ENCODE peak calls at places on chromosomes 7 and 10, in five cellular contexts. C is substantia nigra; I is suprapubic skin; T is CD8-positive, alpha-beta T cell; H is ovary. Q is an unnamed sample.

GRCh38 chr10:131684976-131685375 is 215.8 kb upstream of the PPP2R2D start:
- DNase-seq in I (no peak), T (no peak), C (no peak), H (no peak), Q (no peak)

GRCh38 chr7:28076421-28077163 is 104.0 kb downstream of the JAZF1 start:
- DNase-seq in H (no peak), C (no peak), T (no peak), I (no peak), Q (no peak)

GRCh38 chr7:102991540-102992214 is 78.9 kb downstream of the LRRC17 start:
- DNase-seq in T (no peak), C (no peak), I (no peak), H (no peak), Q (no peak)

GRCh38 chr7:127387974-127388373 is 4.5 kb downstream of the ZNF800 start:
- DNase-seq in I (no peak), C (no peak), T (no peak), H (no peak), Q (no peak)

GRCh38 chr7:1691601-1692499 is 21.8 kb downstream of the ELFN1 start:
- DNase-seq in T (no peak), H (peak; percentile 14), I (peak; percentile 76), C (peak; percentile 61), Q (no peak)

GRCh38 chr7:25069900-25070443 is 55.1 kb downstream of the CYCS start:
- DNase-seq in C (peak; percentile 6), T (no peak), I (no peak), H (peak; percentile 61), Q (no peak)

GRCh38 chr10:1873916-1874315 is 136.6 kb upstream of the ADARB2 start:
- DNase-seq in I (no peak), H (no peak), T (no peak), C (no peak), Q (no peak)

GRCh38 chr10:72134785-72135765 is 46.7 kb upstream of the SPOCK2 start:
- DNase-seq in I (no peak), C (no peak), T (no peak), H (no peak), Q (no peak)

GRCh38 chr7:6558837-6559236 is 7.6 kb upstream of the GRID2IP start:
- DNase-seq in T (no peak), H (no peak), I (no peak), C (peak; percentile 3), Q (no peak)

GRCh38 chr10:127756264-127756663 is 19.3 kb downstream of the FOXI2 start:
- DNase-seq in I (no peak), C (no peak), T (no peak), H (no peak), Q (no peak)

GRCh38 chr10:122990278-122990677 is 10.1 kb downstream of the PSTK start:
- DNase-seq in T (no peak), H (no peak), C (no peak), I (no peak), Q (no peak)

GRCh38 chr7:44637788-44638594 is 31.6 kb downstream of the OGDH start:
- DNase-seq in T (peak; percentile 46), H (no peak), C (no peak), I (peak; percentile 87), Q (no peak)

GRCh38 chr7:44796034-44796503 is 412 bp upstream of the PPIA start:
- DNase-seq in C (no peak), T (no peak), I (no peak), H (no peak), Q (no peak)

GRCh38 chr10:74799840-74800239 is 26.6 kb upstream of the KAT6B start:
- DNase-seq in I (no peak), C (no peak), H (no peak), T (no peak), Q (no peak)

GRCh38 chr7:18126274-18126673 is 98.6 kb upstream of the PRPS1L1 start:
- DNase-seq in T (no peak), I (no peak), H (no peak), C (no peak), Q (no peak)

GRCh38 chr7:86904949-86905834 is 154.3 kb downstream of the ELAPOR2 start:
- DNase-seq in I (no peak), H (no peak), T (no peak), C (no peak), Q (no peak)

GRCh38 chr10:113932854-113933253 is 78.4 kb downstream of the NHLRC2 start:
- DNase-seq in I (no peak), H (no peak), T (no peak), C (no peak), Q (no peak)

GRCh38 chr7:116633131-116633988 is 38.6 kb upstream of the MET start:
- DNase-seq in I (no peak), T (no peak), H (no peak), C (no peak), Q (no peak)

GRCh38 chr7:2729043-2729892 is 41.3 kb downstream of the AMZ1 start:
- DNase-seq in C (peak; percentile 42), I (peak; percentile 66), H (peak; percentile 74), T (no peak), Q (no peak)

GRCh38 chr10:126843299-126843934 is 61.8 kb upstream of the DOCK1 start:
- DNase-seq in H (no peak), T (no peak), C (no peak), I (no peak), Q (no peak)

GRCh38 chr10:59905735-59906416 is 480 bp downstream of the CCDC6 start:
- DNase-seq in T (no peak), H (peak; percentile 49), C (no peak), I (no peak), Q (no peak)

GRCh38 chr10:17061418-17061817 is 68.2 kb downstream of the CUBN start:
- DNase-seq in H (no peak), I (no peak), C (no peak), T (no peak), Q (no peak)

GRCh38 chr7:76191783-76192240 is 9.9 kb upstream of the SRRM3 start:
- DNase-seq in I (no peak), T (no peak), C (no peak), H (no peak), Q (no peak)

GRCh38 chr10:27448926-27449325 is 55.2 kb upstream of the RAB18 start:
- DNase-seq in I (no peak), T (no peak), H (no peak), C (no peak), Q (no peak)

GRCh38 chr7:117828831-117829230 is 44.4 kb downstream of the CTTNBP2 start:
- DNase-seq in H (no peak), T (no peak), I (no peak), C (no peak), Q (no peak)

GRCh38 chr10:6583447-6583846 is 3.4 kb upstream of the PRKCQ start:
- DNase-seq in H (no peak), I (no peak), C (no peak), T (no peak), Q (no peak)

GRCh38 chr10:110706690-110707098 is 62.6 kb downstream of the RBM20 start:
- DNase-seq in C (no peak), I (no peak), H (no peak), T (no peak), Q (no peak)

GRCh38 chr10:13571541-13571940 is 15.2 kb upstream of the PRPF18 start:
- DNase-seq in H (no peak), C (no peak), T (no peak), I (no peak), Q (no peak)

GRCh38 chr7:12127490-12127889 is 83.6 kb upstream of the TMEM106B start:
- DNase-seq in I (no peak), H (no peak), C (no peak), T (no peak), Q (no peak)

GRCh38 chr7:159197066-159197975 is 52.7 kb upstream of the VIPR2 start:
- DNase-seq in T (no peak), I (no peak), C (no peak), H (no peak), Q (no peak)

GRCh38 chr10:96996275-96996980 is 164.3 kb downstream of the LCOR start:
- DNase-seq in I (no peak), T (no peak), C (no peak), H (no peak), Q (no peak)

DNA sequence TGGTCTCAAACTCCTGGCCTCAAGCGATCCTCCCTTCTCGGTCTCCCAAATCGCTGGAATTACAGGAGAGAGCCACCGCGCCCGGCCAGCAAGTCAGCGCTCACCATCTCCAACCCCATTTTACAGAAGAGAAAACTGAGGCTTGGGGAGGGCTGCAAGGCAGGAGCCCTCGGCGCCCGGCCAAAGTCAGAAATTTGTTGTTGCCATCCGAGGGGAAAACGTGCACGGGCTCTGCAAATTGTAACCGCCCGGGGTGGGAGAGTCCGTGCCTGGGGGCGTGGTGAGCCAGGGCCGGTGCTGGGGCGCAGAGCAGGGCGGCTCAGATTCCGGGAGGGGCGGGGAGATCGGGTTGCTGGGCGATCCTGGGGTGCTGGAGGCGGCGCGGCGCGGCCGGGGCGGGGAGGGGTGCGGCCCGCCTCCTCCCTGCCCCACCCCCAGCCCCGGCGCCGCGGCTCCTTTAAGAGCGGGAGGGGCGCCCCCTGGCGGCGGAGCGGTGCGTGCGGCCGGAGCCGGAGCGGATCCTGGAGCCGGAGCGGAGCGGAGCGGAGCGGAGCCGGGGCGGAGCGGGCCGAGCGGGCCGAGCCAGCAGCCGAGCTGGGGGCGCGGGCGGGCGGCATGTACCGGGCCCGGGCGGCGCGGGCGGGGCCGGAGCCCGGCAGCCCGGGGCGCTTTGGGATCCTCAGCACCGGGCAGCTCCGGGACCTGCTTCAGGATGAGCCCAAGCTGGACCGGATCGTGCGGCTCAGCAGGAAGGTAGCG is at the start of gene VPS37D:
- DNase-seq in H (peak; percentile 94), I (peak; percentile 93), C (peak; percentile 94), T (peak; percentile 84), Q (peak; percentile 46)
- H3K27ac ChIP-seq in H (no peak within 1 kb of the TSS), I (no peak within 1 kb of the TSS), C (peak within 1 kb of the TSS; percentile 35), T (no peak within 1 kb of the TSS), Q (peak within 1 kb of the TSS; percentile 32)

DNA sequence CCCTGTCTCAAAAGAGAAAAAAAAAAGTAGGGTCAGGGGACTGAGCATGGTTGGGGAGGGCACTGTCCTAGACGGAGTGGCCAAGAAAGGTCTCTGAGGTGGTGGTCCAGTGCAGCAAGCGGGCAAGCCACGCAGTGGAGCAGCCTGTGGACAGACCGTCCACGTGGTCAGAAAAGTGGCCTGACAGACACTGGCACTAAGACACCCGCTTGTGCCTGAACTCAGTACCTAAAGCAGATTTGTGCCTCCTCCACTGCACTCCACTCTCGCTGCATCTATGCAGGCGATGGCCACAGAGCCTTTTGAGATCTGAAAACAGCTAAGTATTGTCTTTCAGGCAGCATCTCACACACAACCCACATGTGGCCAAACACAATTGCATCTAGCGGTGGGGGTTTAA is 8.8 kb downstream of the ASB10 start:
- DNase-seq in H (no peak), T (no peak), I (no peak), C (no peak), Q (no peak)
- H3K27ac ChIP-seq in H (no peak overlapping the region), T (no peak overlapping the region), I (no peak overlapping the region), C (no peak overlapping the region), Q (no peak overlapping the region)

DNA sequence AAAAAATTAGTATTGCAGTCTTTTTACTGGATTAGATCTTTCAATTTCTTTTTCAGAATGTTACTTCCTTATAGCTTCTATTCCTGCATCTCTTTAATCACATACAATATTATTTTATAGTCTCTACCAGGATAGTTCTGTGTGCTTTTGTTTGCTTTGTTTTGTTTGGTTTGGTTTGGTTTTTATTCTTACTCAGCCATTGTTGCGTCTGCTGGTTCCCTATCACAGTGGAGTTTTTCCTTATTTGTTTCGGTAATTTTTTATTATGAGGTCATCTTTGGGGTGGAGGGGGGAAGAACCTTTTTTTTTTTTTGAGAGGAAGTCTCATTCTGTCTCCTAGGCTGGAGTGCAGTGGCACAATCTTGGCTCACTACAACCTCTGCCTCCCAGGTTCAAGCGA is 9.0 kb upstream of the BAIAP2L1 start:
- DNase-seq in I (no peak), C (no peak), T (no peak), H (no peak), Q (no peak)
- H3K27ac ChIP-seq in I (no peak overlapping the region), C (no peak overlapping the region), T (no peak overlapping the region), H (no peak overlapping the region), Q (no peak overlapping the region)

GRCh38 chr10:62048473-62048872 is 147.0 kb downstream of the ARID5B start:
- DNase-seq in I (no peak), C (no peak), T (no peak), H (no peak), Q (no peak)
- H3K27ac ChIP-seq in I (peak overlapping the region; percentile 97), C (peak overlapping the region; percentile 97), T (peak overlapping the region; percentile 20), H (peak overlapping the region; percentile 70), Q (peak overlapping the region; percentile 97)

Q was measured in esophagus squamous epithelium.